ENCODE peak calls at places on chromosomes 16 and 17, in nine cellular contexts. D is NCI-H345, I is dorsolateral prefrontal cortex, U is glomerular endothelial cell, K is DMS153, Y is EH, B is NCI-H1105 treated with DMSO at 0.1 percent for 48 hours, A is transverse colon, Z is GM13977. O is an unnamed sample.

GRCh38 chr17:77734371-77735050 is 224.0 kb upstream of the TNRC6C start:
- DNase-seq in U (no peak), A (peak; percentile 78), Z (no peak), I (peak; percentile 91), B (peak; percentile 96), Y (peak; percentile 78), K (peak; percentile 77), D (peak; percentile 97), O (peak; percentile 22)

GRCh38 chr16:72565137-72565536 is 393.2 kb upstream of the PMFBP1 start:
- DNase-seq in U (no peak), A (no peak), K (no peak), Y (no peak), D (no peak), Z (no peak), I (no peak), B (no peak), O (no peak)

GRCh38 chr17:2909164-2909852 is 113.1 kb downstream of the RAP1GAP2 start:
- DNase-seq in K (no peak), U (no peak), Z (no peak), I (no peak), D (no peak), Y (no peak), B (no peak), A (peak; percentile 30), O (no peak)

GRCh38 chr16:88194397-88195020 is 188.2 kb upstream of the ZNF469 start:
- DNase-seq in I (no peak), B (no peak), A (peak; percentile 36), Z (no peak), K (no peak), U (no peak), Y (peak; percentile 30), D (peak; percentile 64), O (no peak)

GRCh38 chr17:2867441-2868424 is 71.5 kb downstream of the RAP1GAP2 start:
- DNase-seq in I (no peak), Y (peak; percentile 91), A (no peak), Z (no peak), D (no peak), U (no peak), B (no peak), K (no peak), O (peak; percentile 55)

GRCh38 chr17:64155751-64156544 is 26.0 kb upstream of the ERN1 start:
- DNase-seq in B (no peak), K (no peak), D (no peak), Y (peak; percentile 40), A (peak; percentile 27), U (no peak), I (peak; percentile 85), Z (no peak), O (peak; percentile 9)

GRCh38 chr17:8484465-8484864 is 48.8 kb downstream of the NDEL1 start:
- DNase-seq in Y (no peak), Z (no peak), D (no peak), I (no peak), A (no peak), B (no peak), K (no peak), U (no peak), O (no peak)

GRCh38 chr17:74972107-74972972 is at the start of gene HID1:
- DNase-seq in A (peak; percentile 84), D (peak; percentile 87), U (no peak), Z (peak; percentile 90), B (peak; percentile 55), K (peak; percentile 37), Y (peak; percentile 28), I (peak; percentile 86), O (no peak)

GRCh38 chr17:61862975-61863800 is at the start of gene BRIP1:
- DNase-seq in Z (peak; percentile 87), D (peak; percentile 97), I (peak; percentile 87), K (peak; percentile 87), U (peak; percentile 58), B (peak; percentile 92), A (peak; percentile 92), Y (peak; percentile 95), O (peak; percentile 96)

GRCh38 chr16:85982563-85982939 is 83.6 kb downstream of the IRF8 start:
- DNase-seq in A (peak; percentile 35), I (peak; percentile 31), K (no peak), D (no peak), Z (no peak), U (no peak), Y (no peak), B (no peak), O (no peak)

GRCh38 chr17:81532490-81533287 is 4.5 kb downstream of the FSCN2 start:
- DNase-seq in K (no peak), I (no peak), A (no peak), U (no peak), B (no peak), Y (no peak), D (no peak), Z (no peak), O (no peak)

GRCh38 chr16:50523710-50524109 is 24.5 kb upstream of the NKD1 start:
- DNase-seq in U (no peak), Z (no peak), Y (no peak), K (no peak), D (no peak), I (no peak), A (no peak), B (no peak), O (no peak)

GRCh38 chr17:50989149-50989548 is 123.0 kb upstream of the TOB1 start:
- DNase-seq in I (no peak), Z (no peak), K (no peak), U (no peak), A (no peak), D (no peak), Y (no peak), B (no peak), O (no peak)

GRCh38 chr17:42190491-42191180 is 3.7 kb downstream of the GHDC start:
- DNase-seq in A (no peak), D (no peak), Z (no peak), I (no peak), U (no peak), B (no peak), Y (no peak), K (no peak), O (no peak)

GRCh38 chr17:47789611-47790520 is 31.7 kb downstream of the OSBPL7 start:
- DNase-seq in Z (peak; percentile 77), B (peak; percentile 56), D (peak; percentile 67), I (peak; percentile 42), A (peak; percentile 49), U (no peak), K (peak; percentile 39), Y (peak; percentile 43), O (peak; percentile 60)

GRCh38 chr17:17812211-17813054 is 24.4 kb downstream of the SREBF1 start:
- DNase-seq in I (peak; percentile 62), D (peak; percentile 6), B (peak; percentile 21), A (peak; percentile 74), Y (peak; percentile 58), K (no peak), Z (peak; percentile 95), U (no peak), O (peak; percentile 74)

GRCh38 chr16:74601131-74601871 is 5.6 kb downstream of the GLG1 start:
- DNase-seq in I (no peak), B (no peak), Z (no peak), K (no peak), D (no peak), U (no peak), A (peak; percentile 63), Y (no peak), O (no peak)

GRCh38 chr17:46264456-46265198 is 30.3 kb upstream of the LRRC37A start:
- DNase-seq in Y (peak; percentile 94), I (no peak), B (no peak), Z (peak; percentile 28), D (no peak), K (no peak), U (no peak), A (no peak), O (peak; percentile 96)

GRCh38 chr17:79798296-79799173 is 1.7 kb upstream of the CBX8 start:
- DNase-seq in U (no peak), Y (peak; percentile 50), A (no peak), Z (no peak), B (no peak), D (peak; percentile 40), I (no peak), K (no peak), O (no peak)

GRCh38 chr17:78379134-78379497 is 667 bp downstream of the PGS1 start:
- DNase-seq in Z (no peak), B (no peak), I (no peak), K (no peak), Y (peak; percentile 83), D (no peak), A (no peak), U (no peak), O (peak; percentile 98)

GRCh38 chr16:68289621-68290329 is 21.0 kb downstream of the SLC7A6OS start:
- DNase-seq in K (no peak), I (no peak), B (no peak), Y (peak; percentile 77), D (no peak), U (no peak), A (no peak), Z (peak; percentile 83), O (no peak)

GRCh38 chr17:3895354-3895753 is 2.5 kb upstream of the CAMKK1 start:
- DNase-seq in B (no peak), U (no peak), D (no peak), I (no peak), A (no peak), K (no peak), Y (no peak), Z (no peak), O (no peak)

GRCh38 chr16:10756574-10756973 is 12.9 kb downstream of the NUBP1 start:
- DNase-seq in D (no peak), A (no peak), K (no peak), Y (peak; percentile 34), B (no peak), Z (no peak), I (no peak), U (no peak), O (no peak)

GRCh38 chr16:85639529-85640253 is 26.6 kb downstream of the GSE1 start:
- DNase-seq in A (no peak), B (no peak), Y (no peak), K (peak; percentile 73), I (peak; percentile 81), Z (no peak), U (no peak), D (peak; percentile 90), O (no peak)

GRCh38 chr17:57567278-57567677 is 177.8 kb downstream of the CCDC182 start:
- DNase-seq in Y (no peak), I (no peak), U (no peak), A (no peak), K (peak; percentile 60), Z (no peak), D (peak; percentile 90), B (peak; percentile 99), O (no peak)

GRCh38 chr17:81459224-81459623 is 53.4 kb downstream of the ACTG1 start:
- DNase-seq in D (no peak), Y (no peak), K (no peak), A (no peak), I (no peak), U (no peak), Z (no peak), B (no peak), O (no peak)

GRCh38 chr17:61247438-61247837 is 152.2 kb upstream of the TBX2 start:
- DNase-seq in U (no peak), A (no peak), D (no peak), Z (no peak), Y (peak; percentile 87), I (no peak), K (no peak), B (peak; percentile 42), O (peak; percentile 64)

GRCh38 chr17:75647061-75647460 is 13.8 kb downstream of the SMIM5 start:
- DNase-seq in I (no peak), U (no peak), A (no peak), Y (no peak), D (no peak), B (no peak), Z (no peak), K (no peak), O (no peak)

GRCh38 chr17:15341385-15341849 is at the start of gene TEKT3:
- DNase-seq in D (peak; percentile 37), K (peak; percentile 34), U (peak; percentile 5), B (peak; percentile 91), Y (peak; percentile 74), A (peak; percentile 89), Z (no peak), I (peak; percentile 79), O (peak; percentile 79)

GRCh38 chr16:55204094-55204493 is 119.9 kb upstream of the IRX6 start:
- DNase-seq in Z (no peak), D (no peak), K (no peak), B (no peak), U (no peak), A (no peak), I (no peak), Y (no peak), O (no peak)

GRCh38 chr16:8554881-8555280 is 35.4 kb downstream of the TMEM114 start:
- DNase-seq in D (no peak), K (no peak), U (no peak), A (no peak), B (no peak), I (no peak), Y (no peak), Z (no peak), O (no peak)